ENCODE peak calls at places on chromosomes 11 and 22, in nine cellular contexts. H, J, Y, V, T, O, C, S and F are unnamed samples.

GRCh38 chr11:112173152-112173551 is 2.2 kb upstream of the BCO2 start:
- DNase-seq in H (no peak), C (no peak), S (no peak), V (no peak), Y (no peak), O (no peak), J (no peak), T (no peak), F (no peak)

GRCh38 chr11:34490304-34490703 is 23.3 kb downstream of the ELF5 start:
- DNase-seq in Y (no peak), O (no peak), H (no peak), J (no peak), V (no peak), S (no peak), C (no peak), T (no peak), F (no peak)

GRCh38 chr11:124310746-124311145 is 3.0 kb downstream of the OR8D1 start:
- DNase-seq in V (peak; percentile 16), C (no peak), J (no peak), O (no peak), Y (no peak), S (no peak), T (no peak), H (no peak), F (no peak)

GRCh38 chr11:106152013-106152412 is 74.6 kb downstream of the AASDHPPT start:
- DNase-seq in C (no peak), T (no peak), H (no peak), O (no peak), Y (peak; percentile 56), J (no peak), V (peak; percentile 30), S (no peak), F (no peak)

GRCh38 chr11:47325271-47326041 is 27.0 kb downstream of the MYBPC3 start:
- DNase-seq in C (no peak), V (no peak), O (no peak), H (no peak), T (no peak), Y (no peak), J (no peak), S (no peak), F (no peak)

GRCh38 chr11:124716596-124716995 is 23.1 kb upstream of the NRGN start:
- DNase-seq in V (no peak), H (no peak), C (no peak), O (no peak), T (no peak), Y (no peak), J (no peak), S (no peak), F (no peak)

GRCh38 chr11:33742249-33742851 is 6.1 kb upstream of the CD59 start:
- DNase-seq in C (peak; percentile 20), V (peak; percentile 65), S (no peak), O (no peak), H (no peak), J (peak; percentile 42), Y (no peak), T (no peak), F (no peak)

GRCh38 chr11:16843307-16843706 is 104.9 kb downstream of the C11orf58 start:
- DNase-seq in H (no peak), S (no peak), T (peak; percentile 38), V (no peak), O (no peak), C (peak; percentile 44), J (no peak), Y (no peak), F (no peak)

GRCh38 chr11:77250881-77251640 is 50.4 kb downstream of the GDPD4 start:
- DNase-seq in C (no peak), V (peak; percentile 5), Y (peak; percentile 20), J (no peak), S (no peak), O (no peak), T (no peak), H (no peak), F (no peak)

GRCh38 chr11:7600205-7600775 is 73.0 kb downstream of the CYB5R2 start:
- DNase-seq in H (peak; percentile 28), V (peak; percentile 93), O (no peak), J (no peak), C (no peak), S (peak; percentile 85), Y (no peak), T (peak; percentile 66), F (no peak)

GRCh38 chr11:100810146-100810545 is 123.1 kb downstream of the ARHGAP42 start:
- DNase-seq in T (no peak), C (no peak), O (no peak), J (no peak), S (peak; percentile 25), V (no peak), Y (no peak), H (no peak), F (no peak)

GRCh38 chr22:48444320-48445112 is 1383.2 kb downstream of the BRD1 start:
- DNase-seq in Y (no peak), H (no peak), O (no peak), S (no peak), J (peak; percentile 50), V (no peak), C (no peak), T (no peak), F (no peak)
- H3K4me3 ChIP-seq in Y (no peak overlapping the region), H (no peak overlapping the region), O (no peak overlapping the region), S (no peak overlapping the region), J (no peak overlapping the region), V (no peak overlapping the region), C (no peak overlapping the region), T (no peak overlapping the region), F (no peak overlapping the region)

DNA sequence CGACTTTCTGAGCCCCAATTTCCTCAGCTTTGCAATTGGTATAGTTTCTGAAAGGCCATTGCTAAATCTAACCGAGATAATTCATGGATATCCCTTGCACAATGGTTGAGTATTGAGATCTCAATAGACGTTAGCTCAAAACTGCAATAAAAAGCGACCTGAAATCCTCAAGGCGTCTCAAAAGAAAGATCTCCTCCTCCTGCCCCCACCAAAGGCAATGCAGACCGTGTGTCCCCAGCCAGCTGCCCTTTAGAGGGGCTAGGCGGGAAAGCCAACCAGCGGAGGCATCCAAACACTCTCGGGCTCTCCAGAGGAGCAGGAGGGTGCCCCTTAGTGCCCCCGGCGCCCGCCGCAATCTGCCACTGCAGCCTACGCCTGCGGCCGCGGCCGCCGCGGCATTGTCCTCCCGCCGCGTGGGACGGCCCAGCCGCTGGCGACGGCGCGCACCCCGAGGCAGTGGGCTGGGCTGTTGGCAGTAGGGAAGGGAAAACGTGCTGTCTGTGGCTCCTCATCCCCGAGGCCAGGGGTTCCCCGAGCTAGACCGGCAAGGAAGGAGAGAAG is 1.4 kb upstream of the SLC6A5 start:
- DNase-seq in V (no peak), O (no peak), J (no peak), T (no peak), S (no peak), C (no peak), Y (no peak), H (no peak), F (no peak)
- H3K4me3 ChIP-seq in V (no peak overlapping the region), O (no peak overlapping the region), J (no peak overlapping the region), T (no peak overlapping the region), S (no peak overlapping the region), C (no peak overlapping the region), Y (no peak overlapping the region), H (no peak overlapping the region), F (no peak overlapping the region)

GRCh38 chr22:30821381-30821780 is 126.7 kb downstream of the OSBP2 start:
- DNase-seq in H (no peak), C (no peak), Y (no peak), J (no peak), T (no peak), S (no peak), O (no peak), V (no peak), F (no peak)

GRCh38 chr22:30822216-30823014 is 127.7 kb downstream of the OSBP2 start:
- DNase-seq in V (no peak), S (no peak), C (peak; percentile 87), J (no peak), H (no peak), O (no peak), Y (no peak), T (no peak), F (no peak)

GRCh38 chr22:30824096-30824495 is 129.4 kb downstream of the OSBP2 start:
- DNase-seq in C (no peak), H (no peak), V (no peak), J (no peak), Y (no peak), O (no peak), S (no peak), T (no peak), F (no peak)

GRCh38 chr22:30823015-30823370 is 128.3 kb downstream of the OSBP2 start:
- DNase-seq in O (no peak), H (no peak), T (no peak), V (no peak), S (no peak), Y (no peak), C (peak; percentile 74), J (no peak), F (no peak)

GRCh38 chr22:30821863-30822215 is 127.2 kb downstream of the OSBP2 start:
- DNase-seq in S (no peak), O (no peak), T (no peak), V (no peak), H (no peak), J (no peak), C (peak; percentile 65), Y (no peak), F (no peak)
- H3K4me3 ChIP-seq in S (peak overlapping the region; percentile 31), O (peak overlapping the region; percentile 37), T (no peak overlapping the region), V (peak overlapping the region; percentile 42), H (no peak overlapping the region), J (no peak overlapping the region), C (peak overlapping the region; percentile 49), Y (no peak overlapping the region), F (no peak overlapping the region)

DNA sequence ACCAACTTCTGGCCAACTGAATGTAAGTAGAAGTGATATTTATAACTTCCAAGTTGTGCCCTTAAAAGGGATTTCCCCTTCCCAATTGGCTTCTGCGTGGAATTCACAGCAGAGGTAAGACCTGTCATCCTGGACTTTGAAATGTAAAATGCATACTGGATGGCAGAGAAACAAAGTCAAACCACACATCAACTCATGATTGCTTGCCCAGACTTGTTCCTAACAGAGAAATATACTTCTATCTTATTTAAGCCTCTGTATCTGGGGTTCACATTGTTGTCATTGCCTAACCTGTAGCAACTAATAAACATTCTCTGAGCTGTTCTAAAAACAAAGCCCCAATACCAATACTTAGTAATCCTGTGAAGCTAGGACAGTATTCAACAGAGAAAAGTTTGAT is 6.2 kb downstream of the ME3 start:
- DNase-seq in T (no peak), O (no peak), C (no peak), H (no peak), Y (no peak), J (no peak), V (no peak), S (no peak), F (no peak)
- H3K4me3 ChIP-seq in T (no peak overlapping the region), O (no peak overlapping the region), C (no peak overlapping the region), H (no peak overlapping the region), Y (no peak overlapping the region), J (no peak overlapping the region), V (no peak overlapping the region), S (no peak overlapping the region), F (no peak overlapping the region)